ENCODE peak calls at places on chromosomes 13 and 19, in six cellular contexts. L is central memory CD4-positive, alpha-beta T cell; O is NCI-H1092; B is CD4-positive, alpha-beta T cell; X is NCI-H524; I is brain microvascular endothelial cell. M is an unnamed sample.
A peak's percentile ranks its signal among the peaks of the same experiment; 100 is the strongest.

GRCh38 chr13:29903524-29903923 is 53.1 kb upstream of the UBL3 start:
- DNase-seq in L (no peak), O (no peak), B (no peak), X (no peak), I (no peak), M (no peak)

GRCh38 chr19:2274937-2275535 is 6.9 kb downstream of the PEAK3 start:
- DNase-seq in L (peak; percentile 51), O (peak; percentile 29), B (peak; percentile 50), X (peak; percentile 79), I (peak; percentile 70), M (no peak)

GRCh38 chr13:79501538-79502232 is 20.7 kb downstream of the NDFIP2 start:
- DNase-seq in L (no peak), O (no peak), B (no peak), X (no peak), I (no peak), M (no peak)

GRCh38 chr19:50203281-50204080 is at the start of gene MYH14:
- DNase-seq in L (no peak), O (no peak), B (no peak), X (no peak), I (peak; percentile 4), M (peak; percentile 90)

GRCh38 chr19:34816708-34817107 is 43.7 kb upstream of the ZNF599 start:
- DNase-seq in L (no peak), O (no peak), B (no peak), X (no peak), I (no peak), M (no peak)

GRCh38 chr19:50835785-50836542 is 2.6 kb upstream of the KLK15 start:
- DNase-seq in L (peak; percentile 47), O (peak; percentile 9), B (peak; percentile 58), X (peak; percentile 32), I (peak; percentile 50), M (peak; percentile 37)

GRCh38 chr19:5011476-5012238 is 42.7 kb downstream of the KDM4B start:
- DNase-seq in L (no peak), O (no peak), B (no peak), X (no peak), I (no peak), M (no peak)

GRCh38 chr19:10419646-10420443 is 493 bp upstream of the PDE4A start:
- DNase-seq in L (peak; percentile 58), O (no peak), B (no peak), X (peak; percentile 99), I (peak; percentile 91), M (peak; percentile 70)

GRCh38 chr19:46481187-46481586 is 9.8 kb upstream of the PNMA8A start:
- DNase-seq in L (no peak), O (no peak), B (no peak), X (no peak), I (no peak), M (peak; percentile 34)

GRCh38 chr13:89688908-89689307 is 1658.6 kb upstream of the MIR17HG start:
- DNase-seq in L (no peak), O (no peak), B (no peak), X (no peak), I (no peak), M (no peak)

GRCh38 chr19:11164879-11165406 is 9.4 kb upstream of the SPC24 start:
- DNase-seq in L (no peak), O (no peak), B (no peak), X (no peak), I (no peak), M (no peak)

GRCh38 chr19:13839938-13840750 is 36.8 kb upstream of the NANOS3 start:
- DNase-seq in L (peak; percentile 50), O (no peak), B (no peak), X (no peak), I (no peak), M (no peak)

GRCh38 chr13:97257228-97257755 is 35.2 kb downstream of the MBNL2 start:
- DNase-seq in L (no peak), O (no peak), B (no peak), X (no peak), I (no peak), M (no peak)

GRCh38 chr19:43847246-43847645 is 20.1 kb downstream of the ZNF283 start:
- DNase-seq in L (no peak), O (no peak), B (no peak), X (no peak), I (no peak), M (no peak)

GRCh38 chr13:74299688-74300087 is 165.5 kb upstream of the KLF12 start:
- DNase-seq in L (no peak), O (no peak), B (no peak), X (no peak), I (no peak), M (no peak)

GRCh38 chr19:42368765-42369164 is 21.3 kb downstream of the CNFN start:
- DNase-seq in L (no peak), O (no peak), B (no peak), X (no peak), I (no peak), M (no peak)

GRCh38 chr19:30884146-30884812 is 465.0 kb downstream of the TSHZ3 start:
- DNase-seq in L (no peak), O (no peak), B (no peak), X (no peak), I (no peak), M (no peak)

GRCh38 chr19:51002101-51002532 is 713 bp upstream of the KLK8 start:
- DNase-seq in L (no peak), O (no peak), B (no peak), X (no peak), I (no peak), M (no peak)

GRCh38 chr19:16447015-16447384 is 24.8 kb downstream of the EPS15L1 start:
- DNase-seq in L (no peak), O (no peak), B (no peak), X (no peak), I (peak; percentile 91), M (no peak)

GRCh38 chr19:7556696-7557315 is 21.3 kb downstream of the PNPLA6 start:
- DNase-seq in L (no peak), O (no peak), B (no peak), X (no peak), I (no peak), M (no peak)

GRCh38 chr13:44266772-44267171 is 106.9 kb upstream of the SERP2 start:
- DNase-seq in L (no peak), O (no peak), B (no peak), X (no peak), I (no peak), M (no peak)

GRCh38 chr19:1113278-1113985 is 9.6 kb downstream of the GPX4 start:
- DNase-seq in L (peak; percentile 74), O (no peak), B (peak; percentile 80), X (peak; percentile 95), I (peak; percentile 91), M (no peak)

M was measured in NCI-H2227 treated with DMSO at 0.1 percent for 48 hours.